ENCODE peak calls at places on chromosomes 3 and 15, in eight cellular contexts. D, I, W, A, K, B, R and G are unnamed samples.

GRCh38 chr3:191383104-191383503 is 52.8 kb upstream of the UTS2B start:
- DNase-seq in D (peak), W (no peak), K (no peak), B (no peak), R (peak), A (no peak), I (no peak), G (no peak)

GRCh38 chr15:101167791-101168462 is 83.9 kb downstream of the CHSY1 start:
- DNase-seq in A (peak), R (peak), B (peak), I (peak), D (peak), W (peak), K (peak), G (peak)

GRCh38 chr15:65406402-65407000 is 16.2 kb downstream of the IGDCC4 start:
- DNase-seq in B (no peak), I (no peak), R (no peak), W (no peak), D (no peak), A (no peak), K (no peak), G (no peak)

GRCh38 chr3:110677506-110677905 is 394.1 kb upstream of the NECTIN3 start:
- DNase-seq in W (no peak), I (no peak), K (no peak), D (no peak), B (no peak), A (no peak), R (no peak), G (no peak)

GRCh38 chr15:75029378-75030022 is 6.1 kb downstream of the PPCDC start:
- DNase-seq in R (peak), A (peak), W (peak), I (peak), B (peak), D (peak), K (peak), G (peak)

GRCh38 chr3:127221062-127222035 is 28.4 kb downstream of the PRR23E start:
- DNase-seq in D (no peak), W (no peak), A (no peak), K (no peak), R (no peak), I (no peak), B (no peak), G (no peak)

GRCh38 chr3:50160561-50160983 is 5.4 kb downstream of the SEMA3F start:
- DNase-seq in B (no peak), A (no peak), W (no peak), R (no peak), I (peak), D (peak), K (no peak), G (peak)

GRCh38 chr3:66722675-66723074 is 221.9 kb upstream of the LRIG1 start:
- DNase-seq in I (no peak), A (no peak), B (no peak), W (peak), D (peak), K (no peak), R (peak), G (peak)

GRCh38 chr3:113594066-113594465 is 61.7 kb downstream of the SIDT1 start:
- DNase-seq in D (no peak), I (no peak), W (no peak), K (no peak), A (no peak), B (no peak), R (no peak), G (no peak)

GRCh38 chr3:89954135-89954534 is 846.7 kb downstream of the EPHA3 start:
- DNase-seq in B (no peak), D (no peak), W (no peak), I (no peak), R (no peak), K (no peak), A (no peak), G (no peak)

GRCh38 chr15:88656760-88657221 is 18.0 kb downstream of the ISG20 start:
- DNase-seq in I (no peak), B (no peak), D (no peak), A (no peak), R (no peak), K (no peak), W (no peak), G (no peak)

GRCh38 chr3:196216081-196216564 is at the start of gene SLC51A:
- DNase-seq in W (no peak), B (no peak), R (no peak), K (no peak), I (no peak), A (no peak), D (no peak), G (no peak)

GRCh38 chr3:196215493-196215892 is 841 bp upstream of the SLC51A start:
- DNase-seq in R (no peak), K (no peak), A (no peak), I (no peak), D (no peak), W (no peak), B (no peak), G (no peak)

GRCh38 chr3:196217307-196218154 is 1.2 kb downstream of the SLC51A start:
- DNase-seq in I (no peak), R (no peak), W (no peak), A (no peak), B (no peak), K (no peak), D (no peak), G (no peak)

GRCh38 chr3:196218155-196218712 is 1.9 kb downstream of the SLC51A start:
- DNase-seq in B (no peak), I (no peak), K (no peak), A (no peak), R (no peak), D (no peak), W (no peak), G (no peak)

GRCh38 chr3:196216681-196217211 is 412 bp downstream of the SLC51A start:
- DNase-seq in W (no peak), D (no peak), B (no peak), K (no peak), R (no peak), A (no peak), I (no peak), G (no peak)
- H3K27ac ChIP-seq in W (no peak), D (no peak), B (no peak), K (no peak), R (no peak), A (no peak), I (no peak), G (no peak)

DNA sequence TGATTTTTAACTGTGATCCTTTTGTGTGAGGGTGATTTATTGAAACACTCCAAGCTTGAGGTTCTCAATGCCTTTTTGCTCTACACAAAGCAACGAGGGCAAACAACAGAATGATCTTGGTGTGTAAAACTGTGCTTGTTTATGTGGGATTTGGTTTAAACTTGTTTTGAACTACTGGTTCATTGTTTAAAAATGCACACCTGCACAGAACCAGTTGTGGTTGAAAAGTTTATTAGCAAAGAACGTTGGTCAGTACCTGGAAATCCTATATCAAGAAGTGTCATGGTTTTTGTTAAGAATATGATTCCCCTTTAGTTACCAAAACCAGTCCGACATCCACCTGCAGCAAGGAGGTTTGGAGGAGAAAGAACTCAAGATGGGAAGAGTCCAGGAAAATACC is 239.4 kb downstream of the WNT5A start:
- DNase-seq in D (no peak), I (no peak), R (no peak), B (no peak), W (no peak), A (no peak), K (no peak), G (no peak)
- H3K4me3 ChIP-seq in D (no peak), I (no peak), R (no peak), B (no peak), W (no peak), A (no peak), K (no peak), G (no peak)

DNA sequence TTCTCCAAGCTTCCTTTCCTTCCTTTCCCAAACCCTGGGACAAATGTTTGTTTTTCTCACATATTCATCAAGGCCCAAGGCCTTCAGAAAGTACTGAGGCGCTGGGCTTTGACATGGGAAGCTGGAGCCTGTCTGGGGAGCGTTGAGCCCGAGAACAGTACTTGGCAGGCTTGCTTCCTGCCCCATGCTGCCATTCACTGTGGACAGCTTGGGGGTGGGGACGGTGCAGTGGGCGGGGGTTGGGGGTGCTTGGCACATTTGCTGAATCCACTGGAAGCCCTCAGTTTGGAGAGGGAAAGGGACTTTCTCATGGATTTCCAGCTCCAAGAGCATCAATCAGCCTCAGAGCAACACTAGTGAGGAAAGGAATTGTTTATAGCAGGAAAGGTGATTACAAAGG is 199.7 kb upstream of the RGMA start:
- DNase-seq in A (no peak), K (no peak), W (no peak), I (no peak), D (no peak), R (no peak), B (no peak), G (no peak)
- H3K27ac ChIP-seq in A (no peak), K (no peak), W (no peak), I (no peak), D (no peak), R (no peak), B (no peak), G (no peak)

GRCh38 chr15:55669226-55669625 is 73.7 kb downstream of the PRTG start:
- DNase-seq in D (no peak), K (no peak), W (no peak), A (no peak), B (no peak), I (no peak), R (no peak), G (no peak)
- H3K4me3 ChIP-seq in D (no peak), K (no peak), W (no peak), A (no peak), B (no peak), I (no peak), R (no peak), G (no peak)

GRCh38 chr3:134381048-134381447 is 6.8 kb upstream of the AMOTL2 start:
- DNase-seq in D (no peak), I (no peak), K (no peak), W (no peak), R (no peak), A (no peak), B (no peak), G (no peak)
- H3K27ac ChIP-seq in D (no peak), I (no peak), K (peak), W (no peak), R (no peak), A (no peak), B (peak), G (peak)